ENCODE peak calls at places on chromosomes 12 and 14, in six cellular contexts. One of them, this sample, is unnamed. For H3K27me3, the result is how much of the 10 kb centered on the place peaks cover.

GRCh38 chr12:32444895-32445294 is 45.5 kb downstream of the FGD4 start:
- DNase-seq in endodermal cell: peak
- DNase-seq in AG04450: no peak
- DNase-seq in lower lobe of right lung: no peak
- DNase-seq in lung: no peak
- DNase-seq in astrocyte: peak
- DNase-seq in this sample: peak

GRCh38 chr12:88624911-88625310 is 44.6 kb upstream of the KITLG start:
- DNase-seq in lung: no peak
- DNase-seq in endodermal cell: no peak
- DNase-seq in AG04450: no peak
- DNase-seq in astrocyte: peak
- DNase-seq in lower lobe of right lung: no peak
- DNase-seq in this sample: no peak

GRCh38 chr14:80959448-80960006 is 4.1 kb downstream of the TSHR start:
- DNase-seq in astrocyte: no peak
- DNase-seq in endodermal cell: no peak
- DNase-seq in lower lobe of right lung: no peak
- DNase-seq in lung: no peak
- DNase-seq in AG04450: no peak
- DNase-seq in this sample: peak

GRCh38 chr14:64117671-64118402 is 176.3 kb downstream of the ESR2 start:
- DNase-seq in endodermal cell: no peak
- DNase-seq in astrocyte: peak
- DNase-seq in lung: no peak
- DNase-seq in lower lobe of right lung: no peak
- DNase-seq in AG04450: no peak
- DNase-seq in this sample: no peak

GRCh38 chr12:90085491-90086274 is 377.0 kb upstream of the ATP2B1 start:
- DNase-seq in astrocyte: no peak
- DNase-seq in lung: no peak
- DNase-seq in AG04450: peak
- DNase-seq in endodermal cell: no peak
- DNase-seq in lower lobe of right lung: no peak
- DNase-seq in this sample: no peak

GRCh38 chr12:6336079-6336858 is 5.6 kb downstream of the TNFRSF1A start:
- DNase-seq in endodermal cell: peak
- DNase-seq in AG04450: peak
- DNase-seq in lung: peak
- DNase-seq in astrocyte: peak
- DNase-seq in lower lobe of right lung: peak
- DNase-seq in this sample: peak

GRCh38 chr14:72692678-72693077 is 201.2 kb downstream of the DPF3 start:
- DNase-seq in endodermal cell: peak
- DNase-seq in astrocyte: no peak
- DNase-seq in lower lobe of right lung: no peak
- DNase-seq in lung: no peak
- DNase-seq in AG04450: no peak
- DNase-seq in this sample: peak

GRCh38 chr14:97719931-97720330 is 922.7 kb downstream of the VRK1 start:
- DNase-seq in lung: no peak
- DNase-seq in lower lobe of right lung: no peak
- DNase-seq in astrocyte: no peak
- DNase-seq in AG04450: no peak
- DNase-seq in endodermal cell: no peak
- DNase-seq in this sample: peak

GRCh38 chr12:96193725-96194571 is at the start of gene ELK3:
- DNase-seq in astrocyte: peak
- DNase-seq in endodermal cell: peak
- DNase-seq in AG04450: no peak
- DNase-seq in lung: peak
- DNase-seq in lower lobe of right lung: peak
- DNase-seq in this sample: peak

GRCh38 chr12:65962921-65963883 is 138.9 kb downstream of the HMGA2 start:
- DNase-seq in AG04450: no peak
- DNase-seq in lower lobe of right lung: no peak
- DNase-seq in astrocyte: peak
- DNase-seq in endodermal cell: peak
- DNase-seq in lung: no peak
- DNase-seq in this sample: peak

GRCh38 chr14:68384335-68384734 is 408.5 kb downstream of the ZFP36L1 start:
- DNase-seq in lower lobe of right lung: no peak
- DNase-seq in astrocyte: no peak
- DNase-seq in lung: no peak
- DNase-seq in endodermal cell: no peak
- DNase-seq in AG04450: no peak
- DNase-seq in this sample: no peak

GRCh38 chr12:65500121-65500846 is 221.8 kb downstream of the MSRB3 start:
- DNase-seq in astrocyte: peak
- DNase-seq in lung: no peak
- DNase-seq in endodermal cell: no peak
- DNase-seq in AG04450: no peak
- DNase-seq in lower lobe of right lung: no peak
- DNase-seq in this sample: no peak

GRCh38 chr12:93311827-93312226 is 65.9 kb upstream of the NUDT4 start:
- DNase-seq in astrocyte: peak
- DNase-seq in lung: no peak
- DNase-seq in lower lobe of right lung: no peak
- DNase-seq in AG04450: no peak
- DNase-seq in endodermal cell: no peak
- DNase-seq in this sample: no peak

GRCh38 chr12:104588048-104588942 is 131.5 kb downstream of the CHST11 start:
- DNase-seq in endodermal cell: no peak
- DNase-seq in lung: no peak
- DNase-seq in astrocyte: peak
- DNase-seq in AG04450: no peak
- DNase-seq in lower lobe of right lung: no peak
- DNase-seq in this sample: peak

GRCh38 chr14:35480119-35480769 is 53.7 kb upstream of the INSM2 start:
- DNase-seq in lower lobe of right lung: no peak
- DNase-seq in AG04450: no peak
- DNase-seq in lung: no peak
- DNase-seq in astrocyte: peak
- DNase-seq in endodermal cell: no peak
- DNase-seq in this sample: no peak

GRCh38 chr14:89226789-89227489 is 190.1 kb downstream of the FOXN3 start:
- DNase-seq in lung: no peak
- DNase-seq in AG04450: no peak
- DNase-seq in endodermal cell: no peak
- DNase-seq in astrocyte: no peak
- DNase-seq in lower lobe of right lung: no peak
- DNase-seq in this sample: no peak

GRCh38 chr12:70758494-70758845 is 121.2 kb upstream of the PTPRB start:
- DNase-seq in endodermal cell: no peak
- DNase-seq in AG04450: no peak
- DNase-seq in astrocyte: no peak
- DNase-seq in lower lobe of right lung: no peak
- DNase-seq in lung: no peak
- DNase-seq in this sample: no peak

GRCh38 chr12:2753536-2753935 is 41.2 kb upstream of the FKBP4 start:
- DNase-seq in astrocyte: no peak
- DNase-seq in AG04450: no peak
- DNase-seq in endodermal cell: no peak
- DNase-seq in lung: no peak
- DNase-seq in lower lobe of right lung: no peak
- DNase-seq in this sample: no peak

GRCh38 chr12:62288328-62288727 is 28.1 kb downstream of the USP15 start:
- DNase-seq in lower lobe of right lung: no peak
- DNase-seq in endodermal cell: no peak
- DNase-seq in lung: no peak
- DNase-seq in astrocyte: no peak
- DNase-seq in AG04450: no peak
- DNase-seq in this sample: no peak

GRCh38 chr14:98200621-98201020 is 1071.4 kb downstream of the BCL11B start:
- DNase-seq in endodermal cell: no peak
- DNase-seq in lower lobe of right lung: no peak
- DNase-seq in lung: no peak
- DNase-seq in AG04450: no peak
- DNase-seq in astrocyte: no peak
- DNase-seq in this sample: no peak

GRCh38 chr14:99510556-99511139 is 29.4 kb downstream of the CCNK start:
- DNase-seq in AG04450: no peak
- DNase-seq in endodermal cell: no peak
- DNase-seq in astrocyte: no peak
- DNase-seq in lower lobe of right lung: no peak
- DNase-seq in lung: no peak
- DNase-seq in this sample: no peak

DNA sequence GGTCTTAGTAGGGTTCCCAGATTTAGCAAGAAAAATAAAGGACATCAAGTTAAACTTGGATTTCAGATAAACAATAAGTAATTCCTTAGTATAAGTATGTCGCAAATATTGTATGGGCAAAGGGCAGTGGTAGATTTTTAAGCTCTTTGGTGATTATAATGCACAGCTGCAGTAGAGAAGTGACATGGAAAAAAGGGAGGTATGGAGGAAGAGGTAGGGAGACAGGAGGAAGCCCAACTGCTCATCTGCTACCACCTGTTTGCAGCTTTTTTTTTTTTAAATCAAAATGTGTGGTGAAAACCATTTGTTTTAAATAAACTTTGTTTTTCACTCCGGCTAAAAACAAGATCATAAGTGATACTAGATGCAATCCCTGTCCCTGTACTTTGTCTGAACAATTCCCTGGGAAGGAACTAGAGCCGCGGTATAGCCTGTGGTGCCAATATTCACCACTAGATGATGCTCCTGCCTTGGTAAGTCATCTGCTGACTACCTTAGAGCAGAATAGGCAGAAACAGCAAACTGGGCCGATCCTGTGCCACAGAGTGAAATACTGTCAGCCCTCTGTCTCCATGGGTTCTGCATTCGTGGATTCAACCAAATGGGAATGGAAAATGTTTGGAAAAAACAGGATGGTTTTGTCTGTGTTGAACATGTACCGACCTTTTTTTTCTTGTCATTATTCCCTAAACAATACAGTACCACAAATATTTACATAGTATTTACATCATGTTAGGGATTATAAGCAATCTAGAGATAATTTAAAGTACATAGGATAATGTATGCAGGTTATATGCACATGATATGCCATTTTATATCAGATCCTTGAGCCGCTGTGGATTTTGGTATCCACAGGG is 62.4 kb upstream of the PLBD1 start:
- DNase-seq in lung: peak
- DNase-seq in lower lobe of right lung: peak
- DNase-seq in AG04450: peak
- DNase-seq in astrocyte: peak
- DNase-seq in endodermal cell: peak
- DNase-seq in this sample: peak
- H3K4me3 ChIP-seq in lung: no peak
- H3K4me3 ChIP-seq in lower lobe of right lung: no peak
- H3K4me3 ChIP-seq in AG04450: no peak
- H3K4me3 ChIP-seq in astrocyte: no peak
- H3K4me3 ChIP-seq in endodermal cell: no peak
- H3K4me3 ChIP-seq in this sample: no peak

GRCh38 chr12:114397978-114398881 is 7.7 kb downstream of the TBX5 start:
- DNase-seq in AG04450: no peak
- DNase-seq in lower lobe of right lung: no peak
- DNase-seq in lung: no peak
- DNase-seq in astrocyte: no peak
- DNase-seq in endodermal cell: peak
- DNase-seq in this sample: no peak

GRCh38 chr12:114396869-114397719 is 8.8 kb downstream of the TBX5 start:
- DNase-seq in astrocyte: no peak
- DNase-seq in lower lobe of right lung: no peak
- DNase-seq in lung: no peak
- DNase-seq in AG04450: no peak
- DNase-seq in endodermal cell: no peak
- DNase-seq in this sample: no peak

GRCh38 chr12:114395755-114396152 is 10.2 kb downstream of the TBX5 start:
- DNase-seq in astrocyte: no peak
- DNase-seq in endodermal cell: peak
- DNase-seq in lung: no peak
- DNase-seq in AG04450: no peak
- DNase-seq in lower lobe of right lung: no peak
- DNase-seq in this sample: no peak

GRCh38 chr12:114393569-114393968 is 12.4 kb downstream of the TBX5 start:
- DNase-seq in AG04450: no peak
- DNase-seq in lower lobe of right lung: no peak
- DNase-seq in endodermal cell: peak
- DNase-seq in astrocyte: no peak
- DNase-seq in lung: no peak
- DNase-seq in this sample: no peak

GRCh38 chr12:114396153-114396868 is 9.6 kb downstream of the TBX5 start:
- DNase-seq in endodermal cell: peak
- DNase-seq in lung: no peak
- DNase-seq in astrocyte: no peak
- DNase-seq in AG04450: no peak
- DNase-seq in lower lobe of right lung: no peak
- DNase-seq in this sample: no peak
- H3K27me3 ChIP-seq in endodermal cell: half or more
- H3K27me3 ChIP-seq in lung: under half
- H3K27me3 ChIP-seq in astrocyte: half or more
- H3K27me3 ChIP-seq in AG04450: under half
- H3K27me3 ChIP-seq in lower lobe of right lung: half or more
- H3K27me3 ChIP-seq in this sample: under half

GRCh38 chr14:104592292-104592672 is 12.3 kb downstream of the TMEM179 start:
- DNase-seq in astrocyte: no peak
- DNase-seq in lower lobe of right lung: no peak
- DNase-seq in AG04450: no peak
- DNase-seq in endodermal cell: no peak
- DNase-seq in lung: no peak
- DNase-seq in this sample: no peak

GRCh38 chr14:104591506-104592291 is 12.1 kb downstream of the C14orf180 start:
- DNase-seq in AG04450: no peak
- DNase-seq in endodermal cell: no peak
- DNase-seq in lower lobe of right lung: no peak
- DNase-seq in lung: no peak
- DNase-seq in astrocyte: no peak
- DNase-seq in this sample: no peak

GRCh38 chr14:104589338-104590195 is 10.0 kb downstream of the C14orf180 start:
- DNase-seq in endodermal cell: no peak
- DNase-seq in lower lobe of right lung: no peak
- DNase-seq in astrocyte: no peak
- DNase-seq in AG04450: no peak
- DNase-seq in lung: no peak
- DNase-seq in this sample: no peak

GRCh38 chr14:104590240-104590965 is 10.8 kb downstream of the C14orf180 start:
- DNase-seq in astrocyte: no peak
- DNase-seq in AG04450: no peak
- DNase-seq in endodermal cell: no peak
- DNase-seq in lung: no peak
- DNase-seq in lower lobe of right lung: no peak
- DNase-seq in this sample: no peak

DNA sequence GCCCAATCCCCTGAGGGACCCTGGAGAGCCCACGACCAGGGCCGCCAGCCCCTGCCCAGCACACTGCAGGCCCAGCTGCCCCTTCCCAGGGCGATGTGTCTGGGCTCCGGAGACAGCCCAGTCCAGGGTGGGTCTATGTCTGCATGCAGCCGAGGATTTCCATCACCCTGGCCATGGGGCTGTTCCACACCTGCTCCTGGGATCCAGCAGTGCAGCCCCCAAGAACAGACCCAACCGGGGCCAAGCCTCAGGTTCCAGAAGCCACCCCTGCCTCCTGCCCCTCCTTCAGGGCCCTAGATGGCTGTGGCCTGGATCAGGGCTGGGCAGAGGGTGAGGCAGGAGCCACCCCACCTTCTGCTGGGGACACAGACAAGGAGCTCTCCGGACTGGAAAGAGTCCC is 11.5 kb downstream of the C14orf180 start:
- DNase-seq in AG04450: no peak
- DNase-seq in endodermal cell: no peak
- DNase-seq in astrocyte: no peak
- DNase-seq in lung: no peak
- DNase-seq in lower lobe of right lung: no peak
- DNase-seq in this sample: no peak
- H3K4me3 ChIP-seq in AG04450: no peak
- H3K4me3 ChIP-seq in endodermal cell: no peak
- H3K4me3 ChIP-seq in astrocyte: no peak
- H3K4me3 ChIP-seq in lung: no peak
- H3K4me3 ChIP-seq in lower lobe of right lung: no peak
- H3K4me3 ChIP-seq in this sample: no peak

GRCh38 chr14:92248638-92249037 is 74.3 kb upstream of the SLC24A4 start:
- DNase-seq in AG04450: no peak
- DNase-seq in astrocyte: no peak
- DNase-seq in lung: no peak
- DNase-seq in lower lobe of right lung: no peak
- DNase-seq in endodermal cell: no peak
- DNase-seq in this sample: no peak
- H3K27me3 ChIP-seq in AG04450: under half
- H3K27me3 ChIP-seq in astrocyte: under half
- H3K27me3 ChIP-seq in lung: under half
- H3K27me3 ChIP-seq in lower lobe of right lung: under half
- H3K27me3 ChIP-seq in endodermal cell: under half
- H3K27me3 ChIP-seq in this sample: under half